ENCODE peak calls at places on chromosomes 12 and 14, in seven cellular contexts. Q is foreskin melanocyte; E is AG09309; J is NCI-H460; G is HCT116; M is stimulated activated CD4-positive, alpha-beta T cell treated with anti-CD3 and anti-CD28 coated beads, Interleukin-1b, Interleukin-23, amount 100 ng/mL, for 48 hours; B is progenitor cell of endocrine pancreas. Z is an unnamed sample.

GRCh38 chr14:58460772-58461171 is 33.3 kb downstream of the KIAA0586 start:
- DNase-seq in Q (no peak), E (no peak), J (no peak), G (no peak), M (no peak), B (no peak), Z (no peak)

GRCh38 chr12:47888127-47888819 is 16.5 kb downstream of the VDR start:
- DNase-seq in Q (no peak), E (no peak), J (no peak), G (no peak), M (no peak), B (no peak), Z (no peak)

GRCh38 chr12:105580841-105581352 is 250.4 kb downstream of the C12orf75 start:
- DNase-seq in Q (no peak), E (no peak), J (no peak), G (peak; percentile 8), M (no peak), B (no peak), Z (no peak)

GRCh38 chr12:59194794-59195193 is 274.5 kb upstream of the LRIG3 start:
- DNase-seq in Q (no peak), E (no peak), J (no peak), G (no peak), M (no peak), B (no peak), Z (no peak)

GRCh38 chr12:7130791-7131501 is 775 bp downstream of the CLSTN3 start:
- DNase-seq in Q (no peak), E (no peak), J (no peak), G (no peak), M (peak; percentile 43), B (peak; percentile 60), Z (no peak)

GRCh38 chr12:75725505-75726120 is 214.2 kb upstream of the KRR1 start:
- DNase-seq in Q (no peak), E (no peak), J (peak; percentile 64), G (peak; percentile 89), M (no peak), B (no peak), Z (peak; percentile 80)

GRCh38 chr12:115810580-115810979 is 466.9 kb downstream of the MED13L start:
- DNase-seq in Q (no peak), E (no peak), J (no peak), G (no peak), M (no peak), B (no peak), Z (no peak)

GRCh38 chr12:47730341-47730744 is 5.1 kb upstream of the ENDOU start:
- DNase-seq in Q (no peak), E (no peak), J (no peak), G (no peak), M (no peak), B (no peak), Z (no peak)

GRCh38 chr14:100529561-100530031 is 57.6 kb downstream of the BEGAIN start:
- DNase-seq in Q (no peak), E (no peak), J (no peak), G (no peak), M (no peak), B (peak; percentile 7), Z (no peak)

GRCh38 chr12:79409562-79409961 is 281.2 kb downstream of the PAWR start:
- DNase-seq in Q (peak; percentile 50), E (no peak), J (no peak), G (no peak), M (no peak), B (no peak), Z (no peak)

GRCh38 chr14:36817071-36817930 is 155.6 kb downstream of the PAX9 start:
- DNase-seq in Q (no peak), E (no peak), J (no peak), G (no peak), M (no peak), B (no peak), Z (no peak)

GRCh38 chr12:30201301-30202160 is 417.8 kb upstream of the TMTC1 start:
- DNase-seq in Q (no peak), E (no peak), J (no peak), G (no peak), M (no peak), B (no peak), Z (no peak)